ENCODE peak calls at places on chromosomes 13 and 19, in eight cellular contexts. O is NCI-H460; H is stimulated activated CD8-positive, alpha-beta memory T cell treated with anti-CD3 and anti-CD28 coated beads, Interleukin-12 subunit alpha, Interleukin-12 subunit beta, amount 100 ng/mL, for 4 hours; J is psoas muscle; M is central memory CD4-positive, alpha-beta T cell; F is A549; P is EH; B is DMS153. Q is an unnamed sample.

GRCh38 chr19:44260695-44261446 is 1.2 kb downstream of the ZNF233 start:
- DNase-seq in O (no peak), F (no peak), B (no peak), M (no peak), P (no peak), H (no peak), J (no peak), Q (no peak)

GRCh38 chr19:4449022-4449825 is 8.4 kb downstream of the UBXN6 start:
- DNase-seq in H (no peak), F (no peak), P (no peak), B (no peak), J (peak; percentile 93), M (no peak), O (no peak), Q (peak; percentile 18)

GRCh38 chr13:42615691-42616090 is 41.7 kb downstream of the TNFSF11 start:
- DNase-seq in J (no peak), P (peak; percentile 10), M (no peak), O (peak; percentile 12), F (peak; percentile 31), B (peak; percentile 62), H (no peak), Q (no peak)

GRCh38 chr19:33231511-33231910 is 5.9 kb upstream of the SLC7A10 start:
- DNase-seq in B (no peak), H (no peak), P (peak; percentile 57), M (no peak), O (no peak), J (no peak), F (no peak), Q (no peak)

GRCh38 chr19:51398096-51398704 is 7.8 kb upstream of the C19orf84 start:
- DNase-seq in H (no peak), O (no peak), M (no peak), J (no peak), P (peak; percentile 42), F (peak; percentile 49), B (peak; percentile 8), Q (no peak)

GRCh38 chr19:45526143-45526542 is 18.9 kb downstream of the VASP start:
- DNase-seq in O (peak; percentile 61), F (peak; percentile 86), B (peak; percentile 23), J (peak; percentile 88), P (peak; percentile 85), H (no peak), M (no peak), Q (peak; percentile 42)

GRCh38 chr13:75666646-75667351 is 30.7 kb downstream of the LMO7 start:
- DNase-seq in B (no peak), M (no peak), J (no peak), F (no peak), O (no peak), H (no peak), P (peak; percentile 72), Q (no peak)

GRCh38 chr13:29771247-29771646 is 79.2 kb downstream of the UBL3 start:
- DNase-seq in B (peak; percentile 7), H (no peak), P (peak; percentile 53), M (peak; percentile 43), J (no peak), O (peak; percentile 11), F (peak; percentile 36), Q (no peak)

GRCh38 chr13:51794959-51795358 is 9.0 kb downstream of the DHRS12 start:
- DNase-seq in M (no peak), F (no peak), J (no peak), O (no peak), B (no peak), P (no peak), H (no peak), Q (no peak)

GRCh38 chr13:109408596-109409382 is 377.6 kb downstream of the IRS2 start:
- DNase-seq in B (no peak), M (no peak), J (no peak), O (no peak), F (no peak), P (no peak), H (no peak), Q (no peak)

GRCh38 chr19:18771328-18772242 is 19.5 kb downstream of the COMP start:
- DNase-seq in H (no peak), F (no peak), M (no peak), B (no peak), P (peak; percentile 21), O (no peak), J (no peak), Q (no peak)